ENCODE peak calls at places on chromosome 18, in eight cellular contexts. G, W, P, M, E, R, J and O are unnamed samples.
A peak's percentile ranks its signal among the peaks of the same experiment; 100 is the strongest.

GRCh38 chr18:77063256-77063655 is 69.3 kb downstream of the MBP start:
- DNase-seq in G (peak; percentile 90), W (no peak), P (peak; percentile 82), M (peak; percentile 67), E (no peak), R (no peak), J (no peak), O (peak; percentile 68)

GRCh38 chr18:48547456-48548403 is 8.9 kb downstream of the CTIF start:
- DNase-seq in G (peak; percentile 98), W (no peak), P (no peak), M (no peak), E (no peak), R (peak; percentile 10), J (peak; percentile 61), O (no peak)

GRCh38 chr18:79590191-79591039 is 89.2 kb upstream of the CTDP1 start:
- DNase-seq in G (no peak), W (no peak), P (no peak), M (no peak), E (peak; percentile 13), R (no peak), J (no peak), O (no peak)

GRCh38 chr18:40056085-40056484 is 1898.9 kb upstream of the PIK3C3 start:
- DNase-seq in G (no peak), W (no peak), P (no peak), M (no peak), E (no peak), R (no peak), J (no peak), O (no peak)

GRCh38 chr18:57002627-57003026 is 144.3 kb upstream of the BOD1L2 start:
- DNase-seq in G (no peak), W (no peak), P (no peak), M (no peak), E (peak; percentile 91), R (no peak), J (no peak), O (no peak)

GRCh38 chr18:48749768-48750167 is 201.0 kb downstream of the SMAD7 start:
- DNase-seq in G (peak; percentile 50), W (no peak), P (no peak), M (no peak), E (no peak), R (no peak), J (no peak), O (no peak)

GRCh38 chr18:21809725-21810124 is 69.1 kb downstream of the MIB1 start:
- DNase-seq in G (no peak), W (no peak), P (no peak), M (no peak), E (no peak), R (no peak), J (no peak), O (no peak)

GRCh38 chr18:59874166-59874565 is 25.6 kb upstream of the PMAIP1 start:
- DNase-seq in G (peak; percentile 69), W (no peak), P (no peak), M (no peak), E (no peak), R (no peak), J (no peak), O (no peak)

GRCh38 chr18:47151457-47151856 is 1.2 kb upstream of the HDHD2 start:
- DNase-seq in G (no peak), W (no peak), P (no peak), M (no peak), E (no peak), R (no peak), J (no peak), O (no peak)

GRCh38 chr18:35624140-35624539 is 42.6 kb downstream of the GALNT1 start:
- DNase-seq in G (no peak), W (no peak), P (no peak), M (no peak), E (no peak), R (no peak), J (no peak), O (no peak)

GRCh38 chr18:58054041-58054733 is 10.2 kb downstream of the NEDD4L start:
- DNase-seq in G (peak; percentile 81), W (no peak), P (no peak), M (no peak), E (no peak), R (no peak), J (peak; percentile 19), O (no peak)

GRCh38 chr18:25422230-25422629 is 70.3 kb upstream of the ZNF521 start:
- DNase-seq in G (no peak), W (no peak), P (no peak), M (no peak), E (no peak), R (no peak), J (no peak), O (no peak)

GRCh38 chr18:32907215-32907590 is 134.4 kb upstream of the KLHL14 start:
- DNase-seq in G (no peak), W (no peak), P (no peak), M (no peak), E (no peak), R (no peak), J (no peak), O (no peak)

GRCh38 chr18:54150226-54150625 is 74.2 kb downstream of the MBD2 start:
- DNase-seq in G (peak; percentile 62), W (no peak), P (no peak), M (no peak), E (no peak), R (no peak), J (peak; percentile 9), O (no peak)

GRCh38 chr18:32427084-32427933 is 43.4 kb downstream of the GAREM1 start:
- DNase-seq in G (no peak), W (no peak), P (no peak), M (no peak), E (no peak), R (no peak), J (no peak), O (no peak)

GRCh38 chr18:58567453-58568196 is 61.3 kb downstream of the ALPK2 start:
- DNase-seq in G (peak; percentile 100), W (no peak), P (no peak), M (no peak), E (no peak), R (no peak), J (no peak), O (no peak)

GRCh38 chr18:49021433-49022129 is 70.8 kb upstream of the SMAD7 start:
- DNase-seq in G (peak; percentile 97), W (peak; percentile 82), P (peak; percentile 81), M (no peak), E (no peak), R (peak; percentile 49), J (peak; percentile 92), O (no peak)

GRCh38 chr18:50970006-50970405 is 2.2 kb downstream of the ELAC1 start:
- DNase-seq in G (no peak), W (no peak), P (no peak), M (no peak), E (peak; percentile 14), R (no peak), J (no peak), O (no peak)

GRCh38 chr18:59612461-59612860 is 84.8 kb downstream of the CCBE1 start:
- DNase-seq in G (no peak), W (no peak), P (no peak), M (no peak), E (no peak), R (no peak), J (no peak), O (no peak)

GRCh38 chr18:7987284-7987976 is 420.3 kb downstream of the PTPRM start:
- DNase-seq in G (peak; percentile 38), W (no peak), P (no peak), M (no peak), E (no peak), R (no peak), J (no peak), O (no peak)

GRCh38 chr18:10050956-10051355 is 137.1 kb downstream of the VAPA start:
- DNase-seq in G (no peak), W (no peak), P (no peak), M (no peak), E (no peak), R (no peak), J (no peak), O (no peak)

GRCh38 chr18:45761512-45762114 is 37.6 kb downstream of the SLC14A1 start:
- DNase-seq in G (no peak), W (no peak), P (no peak), M (no peak), E (no peak), R (no peak), J (no peak), O (no peak)

GRCh38 chr18:9333441-9334350 is 877 bp upstream of the TWSG1 start:
- DNase-seq in G (no peak), W (no peak), P (peak; percentile 64), M (peak; percentile 3), E (no peak), R (peak; percentile 18), J (peak; percentile 71), O (no peak)

GRCh38 chr18:6357668-6358067 is 57.0 kb downstream of the L3MBTL4 start:
- DNase-seq in G (no peak), W (no peak), P (no peak), M (no peak), E (no peak), R (no peak), J (no peak), O (no peak)

GRCh38 chr18:57803119-57803969 is at the start of gene ATP8B1:
- DNase-seq in G (peak; percentile 84), W (peak; percentile 89), P (peak; percentile 55), M (no peak), E (peak; percentile 84), R (peak; percentile 42), J (peak; percentile 94), O (no peak)

GRCh38 chr18:9092665-9093064 is 9.8 kb upstream of the NDUFV2 start:
- DNase-seq in G (no peak), W (no peak), P (no peak), M (no peak), E (no peak), R (no peak), J (no peak), O (no peak)

GRCh38 chr18:75204978-75205759 is 3.8 kb downstream of the PTGR3 start:
- DNase-seq in G (no peak), W (no peak), P (no peak), M (no peak), E (no peak), R (no peak), J (no peak), O (no peak)

GRCh38 chr18:7778181-7778580 is 211.1 kb downstream of the PTPRM start:
- DNase-seq in G (no peak), W (no peak), P (no peak), M (no peak), E (no peak), R (no peak), J (no peak), O (no peak)

GRCh38 chr18:24534271-24534670 is 73.8 kb downstream of the HRH4 start:
- DNase-seq in G (no peak), W (no peak), P (no peak), M (no peak), E (no peak), R (no peak), J (no peak), O (no peak)

GRCh38 chr18:36454848-36455458 is 157.4 kb downstream of the FHOD3 start:
- DNase-seq in G (no peak), W (no peak), P (no peak), M (no peak), E (peak; percentile 49), R (no peak), J (no peak), O (no peak)

GRCh38 chr18:47898696-47899095 is 31.8 kb downstream of the SMAD2 start:
- DNase-seq in G (no peak), W (no peak), P (no peak), M (no peak), E (peak; percentile 49), R (no peak), J (no peak), O (no peak)

GRCh38 chr18:42281124-42281523 is 326.1 kb downstream of the PIK3C3 start:
- DNase-seq in G (no peak), W (no peak), P (no peak), M (no peak), E (no peak), R (no peak), J (no peak), O (no peak)

GRCh38 chr18:31677592-31677991 is 6.8 kb downstream of the B4GALT6 start:
- DNase-seq in G (no peak), W (no peak), P (no peak), M (no peak), E (no peak), R (no peak), J (no peak), O (no peak)

GRCh38 chr18:35528749-35529274 is 31.1 kb upstream of the INO80C start:
- DNase-seq in G (no peak), W (no peak), P (no peak), M (no peak), E (no peak), R (no peak), J (no peak), O (no peak)